ENCODE peak calls at places on chromosomes 4 and X, in eight cellular contexts. V, G, X, W, C, B, T and D are unnamed samples.

GRCh38 chrX:107542500-107542899 is 85.8 kb upstream of the PRPS1 start:
- DNase-seq in X (no peak), W (peak), T (no peak), G (no peak), V (peak), B (peak), C (peak), D (no peak)

GRCh38 chr4:77152421-77152820 is 4.6 kb upstream of the CCNG2 start:
- DNase-seq in V (no peak), X (no peak), W (no peak), G (no peak), B (no peak), C (no peak), T (no peak), D (no peak)

GRCh38 chr4:139454111-139454600 is at the start of gene RAB33B:
- DNase-seq in W (no peak), X (no peak), C (no peak), B (no peak), G (no peak), T (no peak), V (no peak), D (no peak)

GRCh38 chrX:153878285-153878779 is 7.6 kb downstream of the L1CAM start:
- DNase-seq in B (no peak), T (no peak), G (no peak), C (no peak), W (no peak), V (no peak), X (no peak), D (no peak)

GRCh38 chr4:41146716-41147506 is 67.4 kb downstream of the APBB2 start:
- DNase-seq in X (no peak), V (peak), C (peak), B (no peak), G (no peak), T (no peak), W (no peak), D (no peak)

GRCh38 chr4:74874785-74875367 is 58.0 kb upstream of the PARM1 start:
- DNase-seq in V (peak), C (peak), B (peak), W (peak), T (no peak), G (no peak), X (peak), D (peak)

GRCh38 chr4:153852501-153852900 is 63.6 kb upstream of the SFRP2 start:
- DNase-seq in G (no peak), C (no peak), T (no peak), X (no peak), B (no peak), V (no peak), W (no peak), D (no peak)

GRCh38 chr4:14621731-14622459 is 380.4 kb upstream of the CPEB2 start:
- DNase-seq in G (no peak), T (no peak), W (no peak), X (no peak), B (no peak), V (no peak), C (no peak), D (no peak)

GRCh38 chr4:86895692-86896488 is 3.7 kb upstream of the C4orf36 start:
- DNase-seq in G (no peak), B (peak), W (peak), V (no peak), T (no peak), X (peak), C (peak), D (peak)

GRCh38 chr4:13547563-13548041 is 3.3 kb upstream of the NKX3-2 start:
- DNase-seq in G (no peak), T (no peak), B (peak), C (no peak), V (no peak), W (peak), X (no peak), D (peak)

GRCh38 chrX:18994713-18995112 is 10.8 kb upstream of the PHKA2 start:
- DNase-seq in W (no peak), V (no peak), B (no peak), C (peak), X (no peak), T (no peak), G (no peak), D (no peak)

GRCh38 chr4:122722256-122722655 is 10.2 kb upstream of the BBS12 start:
- DNase-seq in X (no peak), W (no peak), C (no peak), B (no peak), T (no peak), V (no peak), G (no peak), D (no peak)

GRCh38 chrX:19698125-19698524 is 182.8 kb upstream of the MAP3K15 start:
- DNase-seq in W (no peak), T (no peak), V (no peak), G (no peak), C (peak), X (no peak), B (no peak), D (no peak)

GRCh38 chr4:127261476-127261875 is 371.3 kb upstream of the INTU start:
- DNase-seq in B (no peak), T (no peak), W (no peak), X (no peak), V (no peak), C (no peak), G (no peak), D (no peak)

GRCh38 chrX:40908026-40908425 is 172.7 kb upstream of the MED14 start:
- DNase-seq in W (no peak), C (no peak), B (no peak), T (no peak), V (no peak), X (no peak), G (no peak), D (no peak)

GRCh38 chr4:122539861-122540465 is 80.9 kb downstream of the IL21 start:
- DNase-seq in T (no peak), G (no peak), V (no peak), B (peak), W (peak), X (no peak), C (no peak), D (no peak)

GRCh38 chr4:37971202-37971601 is 11.0 kb downstream of the PTTG2 start:
- DNase-seq in C (no peak), G (no peak), B (no peak), V (no peak), T (no peak), W (no peak), X (no peak), D (no peak)

GRCh38 chr4:25144870-25145481 is 15.3 kb downstream of the SEPSECS start:
- DNase-seq in T (no peak), G (no peak), C (peak), X (no peak), W (peak), V (no peak), B (peak), D (no peak)

GRCh38 chr4:88002786-88003185 is 4.6 kb upstream of the PKD2 start:
- DNase-seq in C (peak), T (no peak), B (no peak), G (no peak), W (no peak), X (no peak), V (no peak), D (no peak)

GRCh38 chr4:100547541-100548208 is 29.9 kb upstream of the EMCN start:
- DNase-seq in C (no peak), W (no peak), T (no peak), B (no peak), G (no peak), V (peak), X (no peak), D (no peak)

GRCh38 chrX:1589356-1590130 is 1.9 kb upstream of the AKAP17A start:
- DNase-seq in B (no peak), X (no peak), V (no peak), T (no peak), W (peak), C (no peak), G (no peak), D (no peak)

GRCh38 chr4:88225216-88226107 is 58.9 kb downstream of the PPM1K start:
- DNase-seq in B (no peak), W (no peak), V (no peak), X (no peak), T (no peak), G (no peak), C (no peak), D (no peak)

GRCh38 chr4:25330905-25331816 is 18.6 kb downstream of the ZCCHC4 start:
- DNase-seq in X (no peak), V (no peak), B (no peak), G (no peak), W (peak), C (no peak), T (no peak), D (no peak)

GRCh38 chr4:110480031-110480549 is 4.1 kb downstream of the ENPEP start:
- DNase-seq in G (no peak), C (peak), W (no peak), X (no peak), B (no peak), V (no peak), T (no peak), D (no peak)

GRCh38 chrX:123468481-123468880 is 264.4 kb downstream of the THOC2 start:
- DNase-seq in X (no peak), G (no peak), B (no peak), W (no peak), T (no peak), V (no peak), C (no peak), D (no peak)

GRCh38 chr4:105453550-105454201 is 20.2 kb downstream of the PPA2 start:
- DNase-seq in T (no peak), V (no peak), C (no peak), G (no peak), X (no peak), B (no peak), W (peak), D (no peak)

GRCh38 chrX:154350429-154351182 is 23.8 kb downstream of the FLNA start:
- DNase-seq in X (no peak), T (no peak), W (no peak), G (no peak), V (no peak), B (no peak), C (no peak), D (no peak)

GRCh38 chrX:21056636-21057035 is 317.6 kb upstream of the CNKSR2 start:
- DNase-seq in B (no peak), T (no peak), G (no peak), C (no peak), V (no peak), X (no peak), W (no peak), D (no peak)

GRCh38 chr4:56434599-56435000 is 815 bp downstream of the PPAT start:
- DNase-seq in X (no peak), T (no peak), W (no peak), G (no peak), C (no peak), B (peak), V (no peak), D (no peak)

GRCh38 chrX:37685452-37686347 is at the start of gene XK:
- DNase-seq in V (peak), C (peak), T (no peak), W (peak), B (peak), X (no peak), G (no peak), D (peak)

GRCh38 chrX:17669891-17670290 is 67.4 kb upstream of the SCML1 start:
- DNase-seq in B (no peak), X (no peak), C (no peak), V (no peak), W (no peak), G (no peak), T (no peak), D (no peak)

GRCh38 chr4:23135792-23136645 is 443.3 kb downstream of the GBA3 start:
- DNase-seq in V (no peak), B (peak), C (peak), X (no peak), G (no peak), T (no peak), W (peak), D (peak)

GRCh38 chr4:145044341-145044740 is 53.7 kb downstream of the ANAPC10 start:
- DNase-seq in T (no peak), C (peak), W (no peak), X (no peak), G (no peak), V (no peak), B (no peak), D (no peak)

GRCh38 chrX:86241547-86241946 is 93.3 kb downstream of the DACH2 start:
- DNase-seq in T (no peak), X (no peak), B (no peak), V (no peak), G (no peak), C (no peak), W (no peak), D (no peak)

GRCh38 chr4:167119392-167119791 is 114.9 kb downstream of the SPOCK3 start:
- DNase-seq in W (no peak), C (no peak), G (no peak), X (no peak), B (no peak), T (no peak), V (no peak), D (no peak)

GRCh38 chr4:82776925-82777542 is 21.6 kb downstream of the SCD5 start:
- DNase-seq in C (peak), G (no peak), W (no peak), X (no peak), T (no peak), V (peak), B (no peak), D (no peak)